ENCODE peak calls at places on chromosomes 2 and 18, in seven cellular contexts. B is CD8-positive, alpha-beta T cell; Q is mammary epithelial cell; E is fibroblast of lung; P is left ventricle myocardium inferior; R is H9; L is GM23338. S is an unnamed sample.

GRCh38 chr18:29145993-29146539 is 969.1 kb upstream of the CDH2 start:
- DNase-seq in E (no peak), L (no peak), B (no peak), R (no peak), P (no peak), Q (no peak), S (no peak)

GRCh38 chr18:76593838-76594237 is 98.8 kb upstream of the ZNF516 start:
- DNase-seq in E (no peak), B (no peak), Q (no peak), P (no peak), R (no peak), L (no peak), S (no peak)

GRCh38 chr2:159064446-159065301 is 96.2 kb downstream of the TANC1 start:
- DNase-seq in B (no peak), L (peak; percentile 69), Q (peak; percentile 80), R (no peak), E (peak; percentile 38), P (no peak), S (no peak)

GRCh38 chr2:10951558-10952414 is 40.1 kb downstream of the KCNF1 start:
- DNase-seq in L (no peak), P (no peak), E (no peak), R (no peak), B (no peak), Q (no peak), S (no peak)

GRCh38 chr2:11405599-11406491 is 60.1 kb downstream of the E2F6 start:
- DNase-seq in B (no peak), R (no peak), P (no peak), L (no peak), Q (no peak), E (no peak), S (peak; percentile 92)

GRCh38 chr2:182866095-182866460 is 359 bp downstream of the FRZB start:
- DNase-seq in L (peak; percentile 57), B (no peak), Q (no peak), P (no peak), E (peak; percentile 22), R (no peak), S (peak; percentile 48)

GRCh38 chr2:8661235-8661634 is 20.6 kb upstream of the ID2 start:
- DNase-seq in L (no peak), E (no peak), Q (no peak), P (no peak), B (no peak), R (no peak), S (no peak)

GRCh38 chr18:80200171-80200931 is 47.0 kb downstream of the PARD6G start:
- DNase-seq in E (peak; percentile 28), B (no peak), Q (no peak), L (peak; percentile 55), R (peak; percentile 54), P (no peak), S (no peak)

GRCh38 chr2:118014492-118014824 is 588 bp upstream of the CCDC93 start:
- DNase-seq in P (no peak), B (no peak), L (peak; percentile 22), E (no peak), Q (no peak), R (no peak), S (no peak)

GRCh38 chr2:156437272-156437671 is 1.1 kb downstream of the GPD2 start:
- DNase-seq in Q (no peak), E (peak; percentile 77), B (no peak), R (no peak), P (no peak), L (no peak), S (peak; percentile 35)

GRCh38 chr2:72893594-72894319 is 6.5 kb downstream of the SPR start:
- DNase-seq in E (peak; percentile 63), Q (peak; percentile 49), R (peak; percentile 85), L (peak; percentile 88), B (no peak), P (peak; percentile 36), S (no peak)

GRCh38 chr18:55251186-55251995 is 292.1 kb upstream of the CCDC68 start:
- DNase-seq in P (no peak), E (no peak), L (peak; percentile 79), R (no peak), Q (no peak), B (no peak), S (no peak)

GRCh38 chr2:74269667-74270066 is 71.3 kb downstream of the MTHFD2 start:
- DNase-seq in R (no peak), L (no peak), P (no peak), B (no peak), Q (no peak), E (no peak), S (no peak)

GRCh38 chr2:74261204-74261864 is 62.9 kb downstream of the MTHFD2 start:
- DNase-seq in R (peak; percentile 86), L (peak; percentile 86), E (peak; percentile 37), P (peak; percentile 33), B (no peak), Q (peak; percentile 28), S (peak; percentile 57)

GRCh38 chr2:74262681-74263080 is 64.3 kb downstream of the MTHFD2 start:
- DNase-seq in P (no peak), B (no peak), L (no peak), Q (no peak), R (no peak), E (no peak), S (no peak)

GRCh38 chr2:74264281-74264680 is 65.9 kb downstream of the MTHFD2 start:
- DNase-seq in P (no peak), L (no peak), R (no peak), B (no peak), E (no peak), Q (no peak), S (no peak)

DNA sequence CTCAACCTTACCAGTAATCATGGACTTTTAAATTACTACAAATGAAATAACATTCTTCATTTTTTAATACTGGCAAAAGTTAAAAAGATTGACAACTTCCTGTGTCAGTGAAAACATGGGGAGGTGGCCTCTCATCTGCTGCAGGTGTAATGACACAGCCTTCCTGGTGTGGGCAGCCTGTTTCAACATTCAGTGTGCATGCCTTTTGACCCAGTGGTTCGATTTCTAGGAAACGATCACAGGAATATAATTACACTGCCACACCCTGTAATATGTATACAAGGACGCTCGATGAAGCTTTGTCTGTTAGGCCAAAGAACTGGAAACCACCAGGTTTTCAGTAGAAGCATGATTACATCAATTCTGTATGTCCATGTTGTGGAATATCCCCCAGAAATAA is 68.7 kb downstream of the MTHFD2 start:
- DNase-seq in R (peak; percentile 42), Q (peak; percentile 10), B (peak; percentile 39), L (peak; percentile 60), E (peak; percentile 4), P (no peak), S (peak; percentile 83)
- TF ChIP-seq CTCF in R (peak; percentile 54), Q (peak; percentile 47), B (peak; percentile 60), L (peak; percentile 66), E (peak; percentile 13), P (peak; percentile 47), S (peak; percentile 39)

DNA sequence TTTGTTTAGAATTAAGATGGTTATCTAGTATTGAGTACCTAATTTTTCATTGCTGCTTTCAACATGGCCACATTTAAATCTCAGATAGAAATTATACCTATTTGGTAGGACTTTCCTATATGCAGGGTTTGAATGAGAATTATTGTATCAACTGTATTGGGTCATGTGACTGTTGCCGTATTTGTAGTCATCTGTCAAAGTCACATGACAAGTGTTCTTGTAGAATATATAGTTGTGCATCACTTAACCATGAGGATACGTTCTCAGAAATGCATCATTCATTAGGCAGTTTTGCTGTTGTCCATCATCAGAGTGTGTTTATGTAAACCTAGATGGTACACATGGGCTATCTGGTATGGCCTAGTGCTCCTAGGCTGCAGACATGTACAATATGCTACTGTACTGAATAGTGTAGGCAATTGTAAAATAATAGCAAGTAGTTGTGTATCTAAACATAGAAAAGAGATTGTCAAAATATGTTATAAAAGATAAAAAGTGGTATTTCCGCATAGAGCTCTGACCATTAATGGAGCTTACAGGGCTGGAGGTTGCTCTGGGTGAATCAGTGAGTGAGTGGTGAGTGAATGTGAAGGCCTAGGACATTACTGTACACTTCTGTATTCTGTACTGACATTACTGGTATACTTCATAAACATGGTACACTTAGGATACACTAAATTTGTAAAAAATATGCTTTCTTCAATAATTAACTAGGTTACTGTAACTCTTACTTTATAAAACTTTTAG is 123.7 kb downstream of the MAP4K4 start:
- DNase-seq in L (no peak), Q (no peak), E (no peak), B (no peak), P (no peak), R (no peak), S (no peak)
- H3K4me1 ChIP-seq in L (peaks cover 29% of the 10 kb centered on the region), Q (peaks cover 72% of the 10 kb centered on the region), E (peaks cover 21% of the 10 kb centered on the region), B (peaks cover 38% of the 10 kb centered on the region), P (peaks cover 88% of the 10 kb centered on the region), R (peaks cover 11% of the 10 kb centered on the region), S (peaks cover 6% of the 10 kb centered on the region)

GRCh38 chr18:58402247-58402646 is 226.6 kb downstream of the ALPK2 start:
- DNase-seq in B (no peak), Q (peak; percentile 65), L (no peak), E (peak; percentile 83), P (no peak), R (peak; percentile 25), S (no peak)
- TF ChIP-seq CTCF in B (no peak), Q (no peak), L (no peak), E (peak; percentile 22), P (no peak), R (no peak), S (no peak)

GRCh38 chr2:17805717-17806354 is 10.4 kb upstream of the MSGN1 start:
- DNase-seq in R (no peak), E (no peak), P (no peak), Q (no peak), B (no peak), L (no peak), S (no peak)
- H3K4me1 ChIP-seq in R (no peaks in the 10 kb centered on the region), E (no peaks in the 10 kb centered on the region), P (peaks cover 8% of the 10 kb centered on the region), Q (no peaks in the 10 kb centered on the region), B (no peaks in the 10 kb centered on the region), L (no peaks in the 10 kb centered on the region), S (no peaks in the 10 kb centered on the region)